ENCODE peak calls at places on chromosomes 6 and 20, in seven cellular contexts. G is sigmoid colon, A is transverse colon, I is HepG2, S is A549, R is uterus, Z is Peyer's patch. X is an unnamed sample.
A peak's percentile ranks its signal among the peaks of the same experiment; 100 is the strongest.

GRCh38 chr6:95518630-95519227 is 58.6 kb upstream of the MANEA start:
- DNase-seq in G (no peak), A (no peak), I (no peak), S (no peak), R (no peak), Z (no peak), X (no peak)

GRCh38 chr6:11331136-11331535 is 98.7 kb upstream of the NEDD9 start:
- DNase-seq in G (no peak), A (no peak), I (no peak), S (no peak), R (no peak), Z (no peak), X (no peak)

GRCh38 chr6:113015249-113015648 is 668.1 kb downstream of the RFPL4B start:
- DNase-seq in G (no peak), A (no peak), I (no peak), S (no peak), R (no peak), Z (no peak), X (no peak)

GRCh38 chr6:2873643-2874042 is 29.5 kb downstream of the SERPINB9 start:
- DNase-seq in G (no peak), A (no peak), I (no peak), S (no peak), R (no peak), Z (no peak), X (no peak)

GRCh38 chr20:23200914-23201313 is 114.8 kb upstream of the CD93 start:
- DNase-seq in G (no peak), A (peak; percentile 46), I (peak; percentile 62), S (peak; percentile 66), R (no peak), Z (no peak), X (peak; percentile 32)

GRCh38 chr6:26031595-26032386 is 55.4 kb upstream of the HFE start:
- DNase-seq in G (peak; percentile 92), A (peak; percentile 85), I (peak; percentile 100), S (peak; percentile 97), R (peak; percentile 91), Z (peak; percentile 80), X (peak; percentile 81)

GRCh38 chr20:43388267-43389081 is 69.2 kb upstream of the SRSF6 start:
- DNase-seq in G (peak; percentile 77), A (no peak), I (no peak), S (no peak), R (peak; percentile 45), Z (no peak), X (peak; percentile 20)

GRCh38 chr6:39929733-39930461 is 4.4 kb downstream of the MOCS1 start:
- DNase-seq in G (no peak), A (no peak), I (peak; percentile 26), S (no peak), R (no peak), Z (no peak), X (no peak)

GRCh38 chr20:57391439-57392129 is 388 bp downstream of the RBM38 start:
- DNase-seq in G (peak; percentile 71), A (peak; percentile 28), I (no peak), S (no peak), R (no peak), Z (peak; percentile 66), X (peak; percentile 25)

GRCh38 chr6:49004806-49005205 is 458.2 kb downstream of the MMUT start:
- DNase-seq in G (no peak), A (no peak), I (no peak), S (no peak), R (no peak), Z (no peak), X (no peak)

GRCh38 chr6:143286280-143286795 is 164.2 kb downstream of the ADAT2 start:
- DNase-seq in G (no peak), A (no peak), I (no peak), S (no peak), R (no peak), Z (no peak), X (no peak)

GRCh38 chr20:4791121-4791520 is 69.4 kb downstream of the PRND start:
- DNase-seq in G (no peak), A (no peak), I (no peak), S (no peak), R (no peak), Z (no peak), X (no peak)

GRCh38 chr6:33673847-33674246 is 37.7 kb downstream of the UQCC2 start:
- DNase-seq in G (no peak), A (no peak), I (no peak), S (no peak), R (no peak), Z (no peak), X (no peak)

GRCh38 chr6:33671381-33672072 is 40.0 kb downstream of the UQCC2 start:
- DNase-seq in G (no peak), A (no peak), I (no peak), S (peak; percentile 18), R (no peak), Z (no peak), X (no peak)

GRCh38 chr6:33670971-33671370 is 40.5 kb downstream of the UQCC2 start:
- DNase-seq in G (no peak), A (no peak), I (no peak), S (no peak), R (no peak), Z (no peak), X (no peak)

GRCh38 chr6:33670086-33670660 is 41.3 kb downstream of the UQCC2 start:
- DNase-seq in G (no peak), A (no peak), I (no peak), S (no peak), R (no peak), Z (no peak), X (no peak)

GRCh38 chr6:33672808-33673207 is 38.7 kb downstream of the UQCC2 start:
- DNase-seq in G (no peak), A (no peak), I (peak; percentile 78), S (peak; percentile 85), R (no peak), Z (peak; percentile 67), X (peak; percentile 43)
- TF ChIP-seq CTCF in G (peak; percentile 38), A (peak; percentile 17), I (peak; percentile 81), S (peak; percentile 38), R (no peak), Z (peak; percentile 51), X (no peak)

GRCh38 chr6:35470663-35471120 is 2.5 kb downstream of the RPL10A start:
- DNase-seq in G (no peak), A (no peak), I (no peak), S (no peak), R (no peak), Z (no peak), X (no peak)

GRCh38 chr6:35468980-35469710 is 944 bp downstream of the RPL10A start:
- DNase-seq in G (no peak), A (no peak), I (no peak), S (no peak), R (no peak), Z (no peak), X (peak; percentile 11)

GRCh38 chr6:35469711-35470662 is 1.8 kb downstream of the RPL10A start:
- DNase-seq in G (no peak), A (peak; percentile 55), I (peak; percentile 44), S (no peak), R (peak; percentile 63), Z (no peak), X (peak; percentile 36)

GRCh38 chr6:35465646-35466045 is 2.6 kb upstream of the RPL10A start:
- DNase-seq in G (no peak), A (no peak), I (no peak), S (no peak), R (no peak), Z (no peak), X (no peak)

DNA sequence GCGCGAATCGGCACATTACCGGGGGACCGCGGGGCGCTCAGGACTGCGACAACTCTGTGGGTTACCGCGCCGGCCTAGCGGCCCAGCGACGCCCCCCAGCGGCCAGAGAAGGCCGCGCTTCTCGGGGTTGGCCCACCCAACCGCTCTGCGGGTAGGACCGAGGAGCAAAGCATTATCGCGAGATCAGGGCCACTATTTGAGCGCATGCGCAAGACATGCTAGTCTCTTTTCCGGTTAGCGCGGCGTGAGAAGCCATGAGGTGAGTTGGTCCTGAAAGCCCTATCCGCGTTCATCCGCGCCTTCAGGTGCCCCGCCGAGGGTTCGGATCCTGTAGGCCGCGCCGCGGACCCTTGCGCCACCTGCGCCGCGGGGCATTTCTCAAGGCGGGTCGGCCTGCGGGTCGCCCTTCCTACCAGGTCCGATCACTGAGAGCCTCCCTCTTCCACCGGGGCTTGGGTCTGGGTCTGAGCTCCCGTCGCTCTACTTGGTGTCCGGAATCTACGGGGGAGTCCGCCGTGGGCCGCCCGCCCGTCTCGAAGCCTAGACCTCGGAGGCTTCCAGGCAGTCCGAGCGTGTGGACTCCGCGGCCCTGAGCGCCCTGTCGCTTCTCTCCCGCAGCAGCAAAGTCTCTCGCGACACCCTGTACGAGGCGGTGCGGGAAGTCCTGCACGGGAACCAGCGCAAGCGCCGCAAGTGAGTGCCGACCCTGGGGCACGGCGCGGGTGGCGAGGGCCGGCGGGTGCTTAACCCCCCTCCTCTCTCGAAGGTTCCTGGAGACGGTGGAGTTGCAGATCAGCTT is at the start of gene RPL10A:
- DNase-seq in G (peak; percentile 99), A (peak; percentile 97), I (peak; percentile 98), S (peak; percentile 95), R (peak; percentile 98), Z (peak; percentile 94), X (peak; percentile 96)
- TF ChIP-seq POLR2A in G (peak; percentile 91), A (peak; percentile 91), I (peak; percentile 100), S (peak; percentile 99), R (peak; percentile 96), Z (peak; percentile 68), X (peak; percentile 96)

GRCh38 chr20:63627129-63627699 is 313 bp upstream of the GMEB2 start:
- DNase-seq in G (peak; percentile 98), A (peak; percentile 97), I (peak; percentile 93), S (peak; percentile 97), R (peak; percentile 94), Z (peak; percentile 96), X (peak; percentile 94)
- H3K27ac ChIP-seq in G (peak overlapping the region; percentile 96), A (peak overlapping the region; percentile 98), I (peak overlapping the region; percentile 75), S (peak overlapping the region; percentile 100), R (peak overlapping the region; percentile 94), Z (peak overlapping the region; percentile 96), X (peak overlapping the region; percentile 99)

GRCh38 chr6:94052754-94053153 is 633.4 kb upstream of the EPHA7 start:
- DNase-seq in G (no peak), A (no peak), I (no peak), S (peak; percentile 30), R (no peak), Z (no peak), X (no peak)
- TF ChIP-seq CTCF in G (peak; percentile 17), A (peak; percentile 22), I (peak; percentile 12), S (no peak), R (no peak), Z (no peak), X (no peak)

DNA sequence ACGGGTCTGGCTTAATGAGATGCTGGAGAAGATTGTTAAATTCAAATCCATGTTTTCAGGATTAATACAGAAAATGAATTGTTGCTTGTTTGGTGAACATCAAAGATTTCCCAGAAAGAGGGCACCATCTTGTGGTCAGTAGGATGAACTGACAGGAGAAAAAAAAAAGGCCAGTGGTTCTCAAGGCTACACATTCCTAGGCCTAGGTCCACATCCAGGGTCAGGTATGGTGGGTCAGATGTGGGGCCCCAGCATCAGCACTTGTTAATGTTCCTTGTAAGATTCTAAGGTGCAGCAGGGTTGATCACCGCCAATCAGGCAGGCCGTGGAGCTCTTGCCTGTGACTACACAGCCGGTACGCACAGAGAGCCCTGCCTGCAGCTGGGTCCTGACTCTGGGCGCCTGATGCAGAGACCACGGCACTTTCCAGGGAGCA is 34.0 kb upstream of the FOXO3 start:
- DNase-seq in G (no peak), A (no peak), I (peak; percentile 55), S (peak; percentile 41), R (no peak), Z (no peak), X (no peak)
- TF ChIP-seq POLR2A in G (no peak), A (no peak), I (no peak), S (no peak), R (no peak), Z (no peak), X (no peak)